ENCODE peak calls at places on chromosome 6, in six cellular contexts. One of them, this sample, is unnamed.

GRCh38 chr6:104589940-104590339 is 269.8 kb downstream of the HACE1 start:
- DNase-seq in PC-3: peak
- DNase-seq in MM.1S: no peak
- DNase-seq in HCT116: no peak
- DNase-seq in GM23338: no peak
- DNase-seq in neural progenitor cell: no peak
- DNase-seq in this sample: no peak

GRCh38 chr6:29596381-29596900 is 11.5 kb downstream of the OR2H2 start:
- DNase-seq in neural progenitor cell: no peak
- DNase-seq in GM23338: peak
- DNase-seq in PC-3: no peak
- DNase-seq in MM.1S: no peak
- DNase-seq in HCT116: no peak
- DNase-seq in this sample: no peak

GRCh38 chr6:12010635-12011275 is 1.4 kb upstream of the HIVEP1 start:
- DNase-seq in neural progenitor cell: peak
- DNase-seq in GM23338: peak
- DNase-seq in PC-3: no peak
- DNase-seq in MM.1S: peak
- DNase-seq in HCT116: no peak
- DNase-seq in this sample: peak

GRCh38 chr6:45658396-45658795 is 280.7 kb upstream of the SUPT3H start:
- DNase-seq in HCT116: no peak
- DNase-seq in MM.1S: no peak
- DNase-seq in GM23338: no peak
- DNase-seq in neural progenitor cell: no peak
- DNase-seq in PC-3: no peak
- DNase-seq in this sample: peak

GRCh38 chr6:1950631-1951030 is 294.8 kb downstream of the GMDS start:
- DNase-seq in neural progenitor cell: no peak
- DNase-seq in MM.1S: no peak
- DNase-seq in GM23338: no peak
- DNase-seq in PC-3: no peak
- DNase-seq in HCT116: no peak
- DNase-seq in this sample: no peak

GRCh38 chr6:142763205-142763604 is 181.8 kb downstream of the HIVEP2 start:
- DNase-seq in GM23338: no peak
- DNase-seq in neural progenitor cell: no peak
- DNase-seq in PC-3: peak
- DNase-seq in MM.1S: no peak
- DNase-seq in HCT116: no peak
- DNase-seq in this sample: peak

GRCh38 chr6:38997128-38997761 is 51.3 kb upstream of the GLP1R start:
- DNase-seq in neural progenitor cell: peak
- DNase-seq in PC-3: peak
- DNase-seq in MM.1S: no peak
- DNase-seq in HCT116: no peak
- DNase-seq in GM23338: peak
- DNase-seq in this sample: no peak

GRCh38 chr6:108581237-108581931 is 20.7 kb downstream of the FOXO3 start:
- DNase-seq in MM.1S: peak
- DNase-seq in PC-3: peak
- DNase-seq in HCT116: no peak
- DNase-seq in neural progenitor cell: no peak
- DNase-seq in GM23338: no peak
- DNase-seq in this sample: peak

GRCh38 chr6:121435444-121436069 is at the start of gene GJA1:
- DNase-seq in GM23338: peak
- DNase-seq in neural progenitor cell: peak
- DNase-seq in PC-3: peak
- DNase-seq in MM.1S: peak
- DNase-seq in HCT116: no peak
- DNase-seq in this sample: peak

GRCh38 chr6:16985484-16986284 is 116.2 kb upstream of the STMND1 start:
- DNase-seq in HCT116: no peak
- DNase-seq in GM23338: no peak
- DNase-seq in PC-3: no peak
- DNase-seq in MM.1S: no peak
- DNase-seq in neural progenitor cell: no peak
- DNase-seq in this sample: peak

GRCh38 chr6:85240787-85241186 is 209.1 kb upstream of the NT5E start:
- DNase-seq in HCT116: no peak
- DNase-seq in neural progenitor cell: peak
- DNase-seq in GM23338: no peak
- DNase-seq in MM.1S: no peak
- DNase-seq in PC-3: no peak
- DNase-seq in this sample: peak

GRCh38 chr6:129102741-129103140 is 219.8 kb downstream of the LAMA2 start:
- DNase-seq in PC-3: no peak
- DNase-seq in neural progenitor cell: peak
- DNase-seq in GM23338: no peak
- DNase-seq in HCT116: no peak
- DNase-seq in MM.1S: no peak
- DNase-seq in this sample: no peak

GRCh38 chr6:108113557-108114519 is 39.3 kb upstream of the OSTM1 start:
- DNase-seq in neural progenitor cell: peak
- DNase-seq in HCT116: peak
- DNase-seq in MM.1S: peak
- DNase-seq in PC-3: peak
- DNase-seq in GM23338: peak
- DNase-seq in this sample: peak

GRCh38 chr6:117142145-117142544 is 123.2 kb upstream of the VGLL2 start:
- DNase-seq in GM23338: peak
- DNase-seq in PC-3: no peak
- DNase-seq in neural progenitor cell: no peak
- DNase-seq in HCT116: no peak
- DNase-seq in MM.1S: no peak
- DNase-seq in this sample: no peak

GRCh38 chr6:106417572-106418147 is 57.1 kb downstream of the CRYBG1 start:
- DNase-seq in GM23338: no peak
- DNase-seq in HCT116: no peak
- DNase-seq in MM.1S: no peak
- DNase-seq in PC-3: no peak
- DNase-seq in neural progenitor cell: no peak
- DNase-seq in this sample: no peak

GRCh38 chr6:163867518-163868292 is 453.2 kb downstream of the QKI start:
- DNase-seq in HCT116: no peak
- DNase-seq in neural progenitor cell: peak
- DNase-seq in MM.1S: no peak
- DNase-seq in PC-3: no peak
- DNase-seq in GM23338: peak
- DNase-seq in this sample: no peak

GRCh38 chr6:107103082-107103481 is 12.2 kb downstream of the BEND3 start:
- DNase-seq in neural progenitor cell: no peak
- DNase-seq in GM23338: peak
- DNase-seq in MM.1S: no peak
- DNase-seq in PC-3: no peak
- DNase-seq in HCT116: no peak
- DNase-seq in this sample: no peak

GRCh38 chr6:88165877-88166492 is at the start of gene CNR1:
- DNase-seq in neural progenitor cell: peak
- DNase-seq in PC-3: no peak
- DNase-seq in HCT116: no peak
- DNase-seq in GM23338: peak
- DNase-seq in MM.1S: peak
- DNase-seq in this sample: peak

GRCh38 chr6:142395768-142396231 is 94.0 kb downstream of the ADGRG6 start:
- DNase-seq in neural progenitor cell: no peak
- DNase-seq in MM.1S: peak
- DNase-seq in PC-3: no peak
- DNase-seq in HCT116: no peak
- DNase-seq in GM23338: no peak
- DNase-seq in this sample: no peak

GRCh38 chr6:149895702-149896310 is 2.1 kb downstream of the RAET1E start:
- DNase-seq in GM23338: no peak
- DNase-seq in MM.1S: no peak
- DNase-seq in PC-3: peak
- DNase-seq in HCT116: peak
- DNase-seq in neural progenitor cell: no peak
- DNase-seq in this sample: peak

GRCh38 chr6:77339926-77340325 is 123.4 kb downstream of the HTR1B start:
- DNase-seq in neural progenitor cell: no peak
- DNase-seq in PC-3: no peak
- DNase-seq in MM.1S: no peak
- DNase-seq in GM23338: no peak
- DNase-seq in HCT116: no peak
- DNase-seq in this sample: no peak

GRCh38 chr6:108587258-108588059 is 26.7 kb downstream of the FOXO3 start:
- DNase-seq in PC-3: peak
- DNase-seq in MM.1S: peak
- DNase-seq in GM23338: no peak
- DNase-seq in neural progenitor cell: peak
- DNase-seq in HCT116: no peak
- DNase-seq in this sample: peak

GRCh38 chr6:170031096-170031471 is 259.8 kb downstream of the DLL1 start:
- DNase-seq in GM23338: no peak
- DNase-seq in HCT116: no peak
- DNase-seq in MM.1S: no peak
- DNase-seq in PC-3: peak
- DNase-seq in neural progenitor cell: no peak
- DNase-seq in this sample: peak

GRCh38 chr6:37171141-37171969 is 1.4 kb downstream of the PIM1 start:
- DNase-seq in PC-3: peak
- DNase-seq in GM23338: peak
- DNase-seq in HCT116: no peak
- DNase-seq in neural progenitor cell: peak
- DNase-seq in MM.1S: peak
- DNase-seq in this sample: peak

GRCh38 chr6:17271628-17272027 is 9.5 kb upstream of the RBM24 start:
- DNase-seq in MM.1S: no peak
- DNase-seq in PC-3: no peak
- DNase-seq in neural progenitor cell: no peak
- DNase-seq in GM23338: no peak
- DNase-seq in HCT116: no peak
- DNase-seq in this sample: no peak

DNA sequence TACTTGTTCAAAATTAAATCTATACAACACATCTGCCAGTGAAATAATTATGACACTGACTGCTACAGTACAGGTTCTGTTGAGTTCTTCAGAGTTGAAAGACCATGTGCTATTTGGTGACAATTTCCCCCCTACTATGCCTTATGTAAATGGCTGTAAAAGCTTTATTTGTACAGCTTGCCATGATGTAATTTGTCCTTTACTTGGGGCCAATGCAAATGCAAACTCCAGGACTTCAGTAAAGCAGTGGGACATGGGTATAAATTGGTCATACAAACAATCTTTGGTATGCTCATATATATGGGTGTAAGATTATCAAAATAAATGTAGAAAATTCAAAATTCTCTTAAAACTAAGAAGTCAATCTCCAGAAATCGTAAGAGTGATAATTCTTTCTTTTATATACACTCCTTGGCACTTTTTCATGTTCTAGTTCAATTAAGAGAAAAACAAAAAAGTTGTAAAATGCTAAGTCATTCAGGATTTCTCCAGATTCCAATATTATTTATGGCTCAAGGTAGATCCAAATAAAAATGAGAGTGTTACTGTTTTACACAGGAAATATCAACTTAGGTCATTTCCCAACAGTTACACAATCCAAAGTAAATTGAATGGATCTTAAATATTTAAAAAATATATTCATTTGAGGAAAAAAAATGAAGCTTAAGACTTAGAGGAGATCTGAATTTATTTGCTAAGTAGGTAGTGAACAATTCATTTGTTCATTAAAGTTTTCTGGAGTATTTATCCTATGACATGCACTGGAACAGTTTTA is 1310.5 kb upstream of the CITED2 start:
- DNase-seq in HCT116: no peak
- DNase-seq in neural progenitor cell: no peak
- DNase-seq in MM.1S: no peak
- DNase-seq in PC-3: no peak
- DNase-seq in GM23338: no peak
- DNase-seq in this sample: no peak
- TF ChIP-seq EZH2phosphoT487 in HCT116: no peak
- TF ChIP-seq EZH2phosphoT487 in neural progenitor cell: no peak
- TF ChIP-seq EZH2phosphoT487 in MM.1S: no peak
- TF ChIP-seq EZH2phosphoT487 in PC-3: no peak
- TF ChIP-seq EZH2phosphoT487 in GM23338: no peak
- TF ChIP-seq EZH2phosphoT487 in this sample: no peak

DNA sequence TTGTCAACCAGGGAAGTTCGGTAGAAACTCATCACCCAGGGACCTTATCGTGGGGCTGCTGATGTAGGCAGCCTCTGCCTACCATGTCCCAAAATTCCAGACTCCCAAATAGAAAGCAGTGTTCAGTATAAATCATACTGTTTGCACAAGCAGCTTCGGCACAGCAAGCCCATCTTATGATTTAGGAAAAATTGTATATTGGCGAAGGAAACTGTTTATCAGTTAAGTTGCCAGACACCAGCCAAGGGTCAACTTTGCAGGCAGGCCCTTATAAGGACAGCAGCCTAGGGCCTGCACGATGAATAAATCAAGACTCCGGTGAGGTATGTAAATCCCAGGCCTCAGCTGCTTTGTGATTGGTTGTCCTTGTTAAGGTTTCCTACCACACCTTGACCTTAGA is 36.8 kb downstream of the GFOD1 start:
- DNase-seq in HCT116: no peak
- DNase-seq in GM23338: no peak
- DNase-seq in MM.1S: no peak
- DNase-seq in PC-3: no peak
- DNase-seq in neural progenitor cell: no peak
- DNase-seq in this sample: no peak
- H3K27ac ChIP-seq in HCT116: no peak
- H3K27ac ChIP-seq in GM23338: no peak
- H3K27ac ChIP-seq in MM.1S: no peak
- H3K27ac ChIP-seq in PC-3: no peak
- H3K27ac ChIP-seq in neural progenitor cell: no peak
- H3K27ac ChIP-seq in this sample: no peak

GRCh38 chr6:63637865-63638445 is 2.4 kb downstream of the PHF3 start:
- DNase-seq in HCT116: no peak
- DNase-seq in MM.1S: no peak
- DNase-seq in GM23338: no peak
- DNase-seq in PC-3: peak
- DNase-seq in neural progenitor cell: no peak
- DNase-seq in this sample: peak
- TF ChIP-seq EZH2phosphoT487 in HCT116: no peak
- TF ChIP-seq EZH2phosphoT487 in MM.1S: no peak
- TF ChIP-seq EZH2phosphoT487 in GM23338: no peak
- TF ChIP-seq EZH2phosphoT487 in PC-3: no peak
- TF ChIP-seq EZH2phosphoT487 in neural progenitor cell: no peak
- TF ChIP-seq EZH2phosphoT487 in this sample: no peak

GRCh38 chr6:75419408-75419807 is 74.2 kb downstream of the FILIP1 start:
- DNase-seq in PC-3: no peak
- DNase-seq in MM.1S: no peak
- DNase-seq in GM23338: no peak
- DNase-seq in HCT116: no peak
- DNase-seq in neural progenitor cell: no peak
- DNase-seq in this sample: no peak

GRCh38 chr6:75419980-75420379 is 73.6 kb downstream of the FILIP1 start:
- DNase-seq in GM23338: no peak
- DNase-seq in neural progenitor cell: no peak
- DNase-seq in MM.1S: no peak
- DNase-seq in PC-3: no peak
- DNase-seq in HCT116: no peak
- DNase-seq in this sample: no peak

GRCh38 chr6:75415804-75416203 is 77.8 kb downstream of the FILIP1 start:
- DNase-seq in PC-3: no peak
- DNase-seq in neural progenitor cell: no peak
- DNase-seq in GM23338: peak
- DNase-seq in HCT116: no peak
- DNase-seq in MM.1S: no peak
- DNase-seq in this sample: no peak

GRCh38 chr6:75416443-75416842 is 77.2 kb downstream of the FILIP1 start:
- DNase-seq in HCT116: no peak
- DNase-seq in GM23338: no peak
- DNase-seq in PC-3: no peak
- DNase-seq in MM.1S: no peak
- DNase-seq in neural progenitor cell: no peak
- DNase-seq in this sample: no peak

GRCh38 chr6:75418233-75418632 is 75.4 kb downstream of the FILIP1 start:
- DNase-seq in PC-3: peak
- DNase-seq in GM23338: no peak
- DNase-seq in HCT116: no peak
- DNase-seq in MM.1S: no peak
- DNase-seq in neural progenitor cell: no peak
- DNase-seq in this sample: peak
- H3K27ac ChIP-seq in PC-3: no peak
- H3K27ac ChIP-seq in GM23338: no peak
- H3K27ac ChIP-seq in HCT116: no peak
- H3K27ac ChIP-seq in MM.1S: no peak
- H3K27ac ChIP-seq in neural progenitor cell: no peak
- H3K27ac ChIP-seq in this sample: no peak